ENCODE peak calls at places on chromosomes 7 and 10, in ten cellular contexts. V, G, L, I, Z, E, F, B, Y and O are unnamed samples.

GRCh38 chr7:25029075-25029474 is 49.1 kb upstream of the OSBPL3 start:
- DNase-seq in V (no peak), G (no peak), L (no peak), I (no peak), Z (no peak), E (no peak), F (no peak), B (no peak), Y (no peak), O (no peak)

GRCh38 chr7:76371396-76371795 is 12.6 kb upstream of the YWHAG start:
- DNase-seq in V (no peak), G (no peak), L (no peak), I (no peak), Z (no peak), E (no peak), F (no peak), B (no peak), Y (no peak), O (no peak)

GRCh38 chr7:149184274-149184673 is 11.1 kb upstream of the ZNF282 start:
- DNase-seq in V (no peak), G (no peak), L (no peak), I (no peak), Z (no peak), E (no peak), F (no peak), B (no peak), Y (no peak), O (no peak)

GRCh38 chr7:76318488-76319353 is 16.2 kb downstream of the HSPB1 start:
- DNase-seq in V (peak), G (peak), L (peak), I (peak), Z (peak), E (peak), F (peak), B (peak), Y (peak), O (peak)

GRCh38 chr10:34139559-34139958 is 675.5 kb downstream of the PARD3 start:
- DNase-seq in V (no peak), G (no peak), L (no peak), I (no peak), Z (no peak), E (no peak), F (no peak), B (no peak), Y (no peak), O (no peak)

GRCh38 chr7:158388072-158388471 is 199.6 kb downstream of the PTPRN2 start:
- DNase-seq in V (no peak), G (no peak), L (no peak), I (no peak), Z (no peak), E (no peak), F (no peak), B (no peak), Y (no peak), O (no peak)

GRCh38 chr10:133456041-133456951 is 2.6 kb downstream of the SCART1 start:
- DNase-seq in V (no peak), G (no peak), L (no peak), I (no peak), Z (no peak), E (peak), F (no peak), B (no peak), Y (no peak), O (no peak)

GRCh38 chr7:150898475-150899011 is 46.2 kb downstream of the AOC1 start:
- DNase-seq in V (peak), G (no peak), L (peak), I (peak), Z (peak), E (peak), F (peak), B (peak), Y (peak), O (peak)

GRCh38 chr7:96400518-96400917 is 78.6 kb upstream of the SLC25A13 start:
- DNase-seq in V (no peak), G (no peak), L (no peak), I (no peak), Z (no peak), E (no peak), F (no peak), B (no peak), Y (no peak), O (no peak)

GRCh38 chr7:101884671-101885596 is 67.5 kb downstream of the CUX1 start:
- DNase-seq in V (no peak), G (peak), L (no peak), I (no peak), Z (no peak), E (no peak), F (no peak), B (no peak), Y (no peak), O (no peak)

GRCh38 chr10:132423966-132424847 is 27.2 kb downstream of the PWWP2B start:
- DNase-seq in V (no peak), G (no peak), L (no peak), I (no peak), Z (no peak), E (no peak), F (no peak), B (no peak), Y (no peak), O (no peak)

GRCh38 chr7:142835487-142835886 is 19.4 kb upstream of the EPHB6 start:
- DNase-seq in V (no peak), G (no peak), L (no peak), I (no peak), Z (no peak), E (no peak), F (no peak), B (no peak), Y (no peak), O (no peak)

GRCh38 chr7:64876792-64877713 is 26.0 kb upstream of the ZNF273 start:
- DNase-seq in V (no peak), G (no peak), L (no peak), I (no peak), Z (no peak), E (peak), F (peak), B (peak), Y (no peak), O (peak)

GRCh38 chr7:42314696-42315095 is 77.7 kb upstream of the GLI3 start:
- DNase-seq in V (no peak), G (no peak), L (no peak), I (no peak), Z (no peak), E (no peak), F (no peak), B (no peak), Y (no peak), O (no peak)

GRCh38 chr7:150317748-150318444 is 5.3 kb upstream of the LRRC61 start:
- DNase-seq in V (no peak), G (no peak), L (no peak), I (no peak), Z (peak), E (no peak), F (no peak), B (no peak), Y (no peak), O (no peak)

GRCh38 chr10:970311-971149 is 17.7 kb upstream of the GTPBP4 start:
- DNase-seq in V (no peak), G (no peak), L (peak), I (no peak), Z (no peak), E (peak), F (no peak), B (no peak), Y (no peak), O (no peak)

GRCh38 chr10:103750836-103751235 is 104.5 kb downstream of the SH3PXD2A start:
- DNase-seq in V (no peak), G (no peak), L (no peak), I (no peak), Z (no peak), E (no peak), F (no peak), B (no peak), Y (no peak), O (no peak)

GRCh38 chr10:125538947-125539649 is 143.9 kb downstream of the TEX36 start:
- DNase-seq in V (no peak), G (no peak), L (no peak), I (no peak), Z (no peak), E (peak), F (no peak), B (peak), Y (no peak), O (peak)

GRCh38 chr7:159118623-159119022 is 26.0 kb downstream of the VIPR2 start:
- DNase-seq in V (no peak), G (no peak), L (no peak), I (peak), Z (no peak), E (no peak), F (no peak), B (no peak), Y (no peak), O (no peak)

GRCh38 chr10:87578799-87579401 is 74.2 kb downstream of the MINPP1 start:
- DNase-seq in V (no peak), G (no peak), L (no peak), I (peak), Z (no peak), E (no peak), F (no peak), B (no peak), Y (no peak), O (no peak)

GRCh38 chr10:73647875-73648228 is 6.6 kb upstream of the MYOZ1 start:
- DNase-seq in V (no peak), G (no peak), L (no peak), I (no peak), Z (no peak), E (no peak), F (no peak), B (no peak), Y (no peak), O (no peak)
- TF ChIP-seq POLR2A in V (no peak), G (no peak), L (no peak), I (no peak), Z (no peak), E (no peak), F (no peak), B (no peak), Y (no peak), O (no peak)

GRCh38 chr10:70034252-70034651 is 18.4 kb upstream of the MACROH2A2 start:
- DNase-seq in V (no peak), G (no peak), L (no peak), I (no peak), Z (no peak), E (no peak), F (no peak), B (no peak), Y (no peak), O (no peak)
- TF ChIP-seq EP300 in V (no peak), G (no peak), L (no peak), I (no peak), Z (no peak), E (no peak), F (no peak), B (no peak), Y (no peak), O (no peak)

DNA sequence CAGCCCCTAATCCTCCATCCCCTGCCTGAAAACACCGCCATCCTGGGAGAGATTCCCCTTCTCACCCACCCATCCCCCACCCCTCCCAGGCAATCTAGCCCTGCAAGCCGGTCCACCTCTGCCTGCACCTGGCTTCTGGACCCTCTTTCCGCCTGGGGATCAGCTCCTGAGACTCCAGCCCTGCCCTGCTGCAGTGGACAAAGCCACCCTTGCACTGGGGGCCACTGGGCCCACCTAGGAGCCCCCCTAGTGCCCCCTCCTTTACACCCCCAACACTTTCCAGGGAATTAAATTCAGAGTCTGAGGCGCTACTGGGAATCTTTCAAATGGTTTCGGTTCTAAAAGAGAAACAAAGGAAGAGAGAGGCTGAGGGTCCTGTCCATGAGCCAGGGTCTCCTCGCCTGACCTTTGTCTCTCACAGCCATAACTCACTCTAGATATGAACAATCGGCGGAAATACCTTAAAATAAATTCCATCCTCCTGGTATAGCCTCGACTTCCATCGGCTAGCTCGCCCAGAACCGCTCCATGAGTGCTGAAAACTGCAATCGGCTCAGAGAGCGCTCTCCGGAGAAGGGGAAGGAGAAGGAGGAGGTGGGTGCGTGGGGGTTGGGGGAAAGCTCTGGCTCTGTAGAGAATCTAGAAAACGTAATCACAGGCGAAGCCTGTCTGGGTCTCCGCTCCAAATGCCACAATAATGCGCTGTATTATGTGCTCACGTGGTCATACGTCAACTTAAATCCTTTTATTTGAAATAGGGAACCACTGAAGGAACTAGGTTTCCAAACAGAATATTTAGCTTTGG is 12.7 kb downstream of the HOXA4 start:
- DNase-seq in V (no peak), G (no peak), L (no peak), I (no peak), Z (no peak), E (no peak), F (no peak), B (peak), Y (no peak), O (no peak)
- TF ChIP-seq POLR2A in V (no peak), G (no peak), L (no peak), I (no peak), Z (no peak), E (no peak), F (no peak), B (no peak), Y (no peak), O (no peak)

GRCh38 chr7:22280031-22280430 is 76.9 kb downstream of the RAPGEF5 start:
- DNase-seq in V (no peak), G (no peak), L (no peak), I (no peak), Z (no peak), E (no peak), F (no peak), B (no peak), Y (no peak), O (no peak)
- TF ChIP-seq EP300 in V (no peak), G (no peak), L (no peak), I (no peak), Z (no peak), E (no peak), F (no peak), B (no peak), Y (no peak), O (no peak)

DNA sequence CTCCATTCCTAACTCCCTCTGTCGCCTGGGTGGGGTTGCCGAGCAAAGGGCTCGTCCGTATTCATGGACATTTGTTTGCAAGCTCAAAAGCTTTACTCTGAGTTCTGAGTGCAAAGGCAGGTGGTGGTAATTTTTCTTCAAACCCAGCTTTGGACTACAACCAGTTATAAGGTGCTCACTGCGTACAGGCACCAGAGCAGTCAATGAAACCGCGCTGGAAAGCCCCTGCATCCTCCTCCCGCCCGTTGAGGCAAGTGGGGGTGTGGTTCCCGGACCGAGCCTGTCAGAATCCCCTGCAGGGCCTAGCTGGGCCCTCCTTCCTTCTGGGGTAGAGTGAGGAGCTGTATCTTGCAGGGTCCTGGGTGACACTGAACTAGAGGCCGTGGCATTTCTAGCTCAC is 22.3 kb downstream of the AMZ1 start:
- DNase-seq in V (no peak), G (peak), L (no peak), I (no peak), Z (no peak), E (no peak), F (no peak), B (no peak), Y (no peak), O (peak)
- TF ChIP-seq POLR2A in V (no peak), G (peak), L (no peak), I (no peak), Z (no peak), E (no peak), F (no peak), B (no peak), Y (no peak), O (no peak)

DNA sequence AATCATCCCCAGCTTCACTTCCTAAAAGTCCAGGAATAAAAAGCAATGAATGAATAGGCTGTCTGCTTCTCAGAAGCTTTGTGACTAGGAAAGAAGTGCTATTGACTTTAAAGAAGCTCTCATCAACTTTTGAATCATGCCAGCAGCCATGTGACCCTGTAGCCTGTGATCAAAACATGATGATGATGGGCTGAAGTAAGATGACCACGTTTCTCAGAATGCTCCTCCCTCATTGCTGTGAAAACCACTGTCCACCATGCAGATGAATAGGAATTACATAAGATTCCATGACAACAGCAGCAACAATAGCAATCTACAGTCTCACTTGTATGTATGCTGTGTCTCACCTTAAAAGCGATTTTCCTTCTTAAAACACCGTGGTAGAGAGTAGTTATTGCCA is 228.4 kb downstream of the TRIL start:
- DNase-seq in V (no peak), G (no peak), L (no peak), I (no peak), Z (no peak), E (no peak), F (no peak), B (no peak), Y (no peak), O (no peak)
- TF ChIP-seq EP300 in V (no peak), G (no peak), L (no peak), I (no peak), Z (no peak), E (no peak), F (no peak), B (no peak), Y (no peak), O (no peak)

GRCh38 chr7:99617187-99617781 is 538 bp downstream of the ZSCAN25 start:
- DNase-seq in V (peak), G (no peak), L (no peak), I (no peak), Z (no peak), E (no peak), F (no peak), B (no peak), Y (no peak), O (no peak)

GRCh38 chr7:99615989-99616358 is 772 bp upstream of the ZSCAN25 start:
- DNase-seq in V (no peak), G (no peak), L (no peak), I (no peak), Z (no peak), E (no peak), F (no peak), B (no peak), Y (no peak), O (no peak)

GRCh38 chr7:99614495-99614894 is 2.3 kb upstream of the ZSCAN25 start:
- DNase-seq in V (no peak), G (no peak), L (no peak), I (no peak), Z (no peak), E (no peak), F (no peak), B (no peak), Y (no peak), O (no peak)

GRCh38 chr7:99618726-99619125 is 2.0 kb downstream of the ZSCAN25 start:
- DNase-seq in V (peak), G (no peak), L (no peak), I (no peak), Z (no peak), E (no peak), F (no peak), B (no peak), Y (no peak), O (no peak)

GRCh38 chr7:99616359-99617186 is at the start of gene ZSCAN25:
- DNase-seq in V (peak), G (peak), L (peak), I (peak), Z (peak), E (peak), F (peak), B (peak), Y (peak), O (peak)
- TF ChIP-seq POLR2A in V (peak), G (peak), L (peak), I (peak), Z (peak), E (no peak), F (peak), B (peak), Y (no peak), O (peak)

GRCh38 chr7:135282621-135283295 is 49.1 kb downstream of the STRA8 start:
- DNase-seq in V (no peak), G (no peak), L (no peak), I (no peak), Z (no peak), E (no peak), F (no peak), B (no peak), Y (no peak), O (no peak)
- TF ChIP-seq EP300 in V (no peak), G (no peak), L (no peak), I (no peak), Z (no peak), E (no peak), F (no peak), B (no peak), Y (no peak), O (no peak)

GRCh38 chr10:100265821-100266485 is 1.5 kb downstream of the CWF19L1 start:
- DNase-seq in V (no peak), G (no peak), L (no peak), I (no peak), Z (no peak), E (no peak), F (no peak), B (no peak), Y (no peak), O (no peak)

GRCh38 chr10:100267237-100268104 is at the start of gene CWF19L1:
- DNase-seq in V (peak), G (peak), L (peak), I (peak), Z (peak), E (peak), F (peak), B (peak), Y (peak), O (peak)
- TF ChIP-seq POLR2A in V (peak), G (peak), L (peak), I (peak), Z (peak), E (no peak), F (peak), B (no peak), Y (no peak), O (peak)